ENCODE peak calls at places on chromosomes 13 and 19, in four cellular contexts. I is K562, M is GM12878, W is GM12891. X is an unnamed sample.

GRCh38 chr19:46460981-46461380 is 10.4 kb downstream of the PNMA8A start:
- DNase-seq in I (no peak), M (no peak), W (no peak), X (no peak)

GRCh38 chr19:6260912-6261636 is 18.7 kb downstream of the MLLT1 start:
- DNase-seq in I (peak), M (no peak), W (no peak), X (no peak)

GRCh38 chr19:10219678-10220077 is 11.5 kb downstream of the S1PR2 start:
- DNase-seq in I (peak), M (peak), W (no peak), X (peak)

GRCh38 chr19:55546822-55547614 is 1.7 kb upstream of the SBK3 start:
- DNase-seq in I (peak), M (no peak), W (no peak), X (no peak)

GRCh38 chr13:48829536-48829935 is 146.2 kb upstream of the FNDC3A start:
- DNase-seq in I (no peak), M (no peak), W (no peak), X (no peak)

GRCh38 chr19:28793391-28794168 is 419.4 kb downstream of the UQCRFS1 start:
- DNase-seq in I (no peak), M (no peak), W (no peak), X (no peak)

GRCh38 chr13:30774214-30774730 is 38.9 kb downstream of the ALOX5AP start:
- DNase-seq in I (no peak), M (no peak), W (no peak), X (no peak)

GRCh38 chr13:28530729-28531194 is 35.8 kb upstream of the FLT1 start:
- DNase-seq in I (no peak), M (no peak), W (no peak), X (peak)

GRCh38 chr13:36839981-36840380 is 21.0 kb downstream of the RFXAP start:
- DNase-seq in I (no peak), M (no peak), W (no peak), X (no peak)

GRCh38 chr13:99556867-99557443 is 55.7 kb downstream of the TM9SF2 start:
- DNase-seq in I (no peak), M (no peak), W (no peak), X (no peak)

GRCh38 chr13:41416276-41416675 is 41.1 kb upstream of the RGCC start:
- DNase-seq in I (no peak), M (no peak), W (no peak), X (no peak)

GRCh38 chr13:63167699-63168337 is 1752.2 kb upstream of the PCDH20 start:
- DNase-seq in I (no peak), M (no peak), W (no peak), X (no peak)
- TF ChIP-seq SPI1 in I (no peak), M (no peak), W (no peak), X (no peak)

DNA sequence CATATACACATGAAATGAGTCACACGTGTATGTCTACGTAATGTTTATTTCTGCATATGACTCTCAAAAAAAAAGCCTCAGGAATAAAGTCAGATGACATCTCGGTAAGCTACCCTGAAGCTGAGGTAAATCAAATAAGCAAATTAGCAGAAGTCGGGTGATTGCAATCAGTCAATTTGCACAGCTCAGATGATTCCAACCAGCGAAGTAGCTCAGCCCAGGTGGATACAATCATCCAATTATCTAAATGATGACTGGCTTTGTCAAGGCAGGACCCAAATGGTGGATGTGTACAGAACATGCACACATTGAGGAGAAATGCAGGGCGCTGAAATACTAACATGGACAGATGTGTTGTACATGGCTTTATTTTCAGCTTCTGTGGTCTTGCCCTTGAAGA is 148.5 kb downstream of the ZNF486 start:
- DNase-seq in I (no peak), M (no peak), W (no peak), X (no peak)
- TF ChIP-seq SPI1 in I (no peak), M (no peak), W (no peak), X (no peak)

DNA sequence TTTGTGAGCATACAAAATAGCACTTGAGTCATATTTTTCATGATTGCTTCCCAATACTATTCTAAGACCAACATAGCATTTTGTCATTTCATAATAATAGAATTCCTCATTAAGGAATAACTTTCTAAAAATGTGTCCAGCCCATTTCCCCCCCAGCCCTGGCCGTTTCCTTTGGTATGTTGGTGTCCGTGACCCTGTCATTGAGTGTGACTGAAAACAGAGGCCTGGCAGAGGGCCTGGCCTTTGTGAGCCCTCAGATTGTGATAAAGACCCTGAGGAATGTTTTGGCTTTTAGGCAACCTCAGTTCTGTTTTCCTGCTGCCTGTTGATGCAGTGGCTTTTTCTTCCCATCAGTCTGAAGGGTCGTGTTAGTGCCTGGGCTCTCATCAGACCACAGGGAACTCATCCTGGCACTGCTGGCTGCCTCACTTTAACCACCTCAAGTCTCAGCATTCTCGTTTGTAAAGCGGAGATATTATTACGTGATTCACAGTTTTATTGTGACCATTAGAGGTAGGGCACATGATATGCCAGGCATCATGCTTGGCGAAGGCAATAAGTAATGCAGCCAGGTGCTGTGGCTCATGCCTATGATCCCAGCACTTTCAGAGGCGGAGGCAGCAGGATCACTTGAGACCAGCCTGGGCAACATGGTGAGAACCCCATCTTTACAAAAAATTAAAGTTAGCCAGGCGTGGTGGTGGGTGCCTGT is 13.8 kb downstream of the SPINT2 start:
- DNase-seq in I (no peak), M (no peak), W (no peak), X (no peak)
- TF ChIP-seq SPI1 in I (no peak), M (no peak), W (no peak), X (no peak)

DNA sequence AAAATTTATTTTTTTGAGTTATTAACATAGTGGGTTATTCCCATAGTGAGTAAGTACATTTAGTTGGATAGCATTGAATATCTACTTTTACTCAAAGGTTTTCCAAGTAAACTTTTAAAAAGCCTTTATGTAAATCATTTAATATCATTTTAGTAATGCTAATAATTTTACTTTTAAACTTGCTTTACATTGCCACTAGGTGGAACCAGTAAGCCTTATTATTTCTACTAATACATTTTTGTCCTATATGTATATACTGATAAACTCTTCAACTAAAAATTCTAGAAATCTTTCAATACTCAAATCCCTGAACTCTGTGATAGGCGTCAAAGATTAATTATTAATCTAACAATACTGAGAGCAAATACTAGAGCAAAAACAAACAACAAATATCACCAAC is 1709.2 kb upstream of the PCDH20 start:
- DNase-seq in I (no peak), M (no peak), W (no peak), X (no peak)
- TF ChIP-seq SPI1 in I (no peak), M (no peak), W (no peak), X (no peak)

GRCh38 chr13:96821381-96821780 is 172.9 kb downstream of the OXGR1 start:
- DNase-seq in I (no peak), M (no peak), W (no peak), X (no peak)

GRCh38 chr13:96816874-96817273 is 177.4 kb downstream of the OXGR1 start:
- DNase-seq in I (no peak), M (no peak), W (no peak), X (no peak)

GRCh38 chr13:96819375-96819774 is 174.9 kb downstream of the OXGR1 start:
- DNase-seq in I (no peak), M (no peak), W (no peak), X (no peak)

GRCh38 chr13:96816261-96816660 is 178.0 kb downstream of the OXGR1 start:
- DNase-seq in I (no peak), M (no peak), W (no peak), X (no peak)

GRCh38 chr13:96817336-96817941 is 176.8 kb downstream of the OXGR1 start:
- DNase-seq in I (no peak), M (no peak), W (no peak), X (no peak)
- TF ChIP-seq SPI1 in I (no peak), M (no peak), W (no peak), X (no peak)

DNA sequence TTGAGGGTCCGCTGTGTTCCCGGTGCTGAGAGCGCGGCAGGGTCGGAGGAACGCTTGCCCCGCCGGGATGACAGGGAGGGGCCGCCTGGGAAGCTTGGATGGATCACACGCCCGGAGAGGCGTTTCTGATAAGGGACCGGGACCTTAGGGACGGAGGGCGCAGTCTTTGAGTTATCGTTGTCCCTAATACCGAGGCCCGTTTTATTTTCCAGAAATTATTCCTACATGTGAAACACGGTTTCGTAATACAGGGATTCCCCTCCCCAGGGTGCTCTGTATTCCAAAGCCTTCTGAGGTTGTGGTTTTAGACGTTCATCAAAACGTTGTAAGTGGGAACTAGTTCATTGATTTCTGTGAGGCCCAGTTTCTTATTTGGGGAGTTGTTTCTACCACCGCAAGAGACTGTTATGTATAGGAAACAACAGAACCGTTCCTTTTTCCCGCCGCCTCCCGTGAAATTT is 744 bp downstream of the PDCD5 start:
- DNase-seq in I (peak), M (no peak), W (no peak), X (no peak)
- TF ChIP-seq SPI1 in I (no peak), M (no peak), W (no peak), X (no peak)

DNA sequence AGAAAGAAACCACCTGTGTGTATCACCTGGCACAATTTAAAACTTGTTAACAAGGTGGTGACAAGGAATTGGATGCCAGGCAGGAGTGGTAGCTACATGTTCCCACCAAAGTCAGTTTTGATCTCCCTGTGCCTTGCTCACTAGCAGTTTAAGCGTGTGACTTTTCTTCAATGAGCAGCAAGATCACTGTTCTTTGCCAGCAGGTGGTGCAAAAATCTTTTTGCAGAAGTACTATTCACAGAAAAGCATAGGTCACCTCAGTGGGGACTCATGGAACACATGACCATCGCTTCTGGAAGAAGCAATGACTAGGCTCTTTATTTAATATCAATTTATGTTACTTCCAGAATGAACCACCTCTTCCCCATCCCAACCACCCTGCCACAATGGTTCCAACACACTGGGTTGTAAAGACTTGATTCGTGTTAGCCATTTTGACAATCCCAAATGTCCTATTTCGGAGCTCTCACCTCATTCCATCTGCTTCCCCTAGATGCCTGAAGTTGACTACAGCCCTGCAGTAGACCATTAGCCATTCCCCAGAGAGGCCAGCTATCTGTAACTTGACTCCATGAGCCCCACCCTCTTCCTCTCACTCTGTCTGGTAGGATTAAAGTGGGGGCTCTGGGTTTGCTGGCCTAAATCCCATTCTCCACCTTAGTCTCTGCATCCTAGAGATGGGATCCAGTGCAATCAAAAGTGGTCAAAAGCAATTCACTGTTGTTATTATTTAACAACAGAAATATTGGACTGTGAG is 59.1 kb upstream of the TNFRSF19 start:
- DNase-seq in I (no peak), M (peak), W (peak), X (no peak)
- TF ChIP-seq SPI1 in I (no peak), M (no peak), W (no peak), X (no peak)

X was measured in HL-60.